ENCODE peak calls at places on chromosome 11, in five cellular contexts. One of them, this sample, is unnamed.

GRCh38 chr11:45751430-45751829 is 53.5 kb upstream of the SLC35C1 start:
- DNase-seq in stimulated activated CD8-positive, alpha-beta memory T cell treated with anti-CD3 and anti-CD28 coated beads, Interleukin-15, amount 100 ng/mL, for 1 hour: no peak
- DNase-seq in fibroblast of pulmonary artery: no peak
- DNase-seq in HT-29: no peak
- DNase-seq in fibroblast of gingiva: no peak
- DNase-seq in this sample: no peak

GRCh38 chr11:45482331-45482730 is 183.1 kb downstream of the CHST1 start:
- DNase-seq in HT-29: no peak
- DNase-seq in stimulated activated CD8-positive, alpha-beta memory T cell treated with anti-CD3 and anti-CD28 coated beads, Interleukin-15, amount 100 ng/mL, for 1 hour: no peak
- DNase-seq in fibroblast of pulmonary artery: no peak
- DNase-seq in fibroblast of gingiva: no peak
- DNase-seq in this sample: no peak

GRCh38 chr11:87292598-87292997 is 254.9 kb downstream of the TMEM135 start:
- DNase-seq in HT-29: no peak
- DNase-seq in fibroblast of pulmonary artery: no peak
- DNase-seq in fibroblast of gingiva: no peak
- DNase-seq in stimulated activated CD8-positive, alpha-beta memory T cell treated with anti-CD3 and anti-CD28 coated beads, Interleukin-15, amount 100 ng/mL, for 1 hour: no peak
- DNase-seq in this sample: no peak

GRCh38 chr11:3803726-3804510 is 4.4 kb upstream of the PGAP2 start:
- DNase-seq in HT-29: no peak
- DNase-seq in fibroblast of gingiva: no peak
- DNase-seq in fibroblast of pulmonary artery: no peak
- DNase-seq in stimulated activated CD8-positive, alpha-beta memory T cell treated with anti-CD3 and anti-CD28 coated beads, Interleukin-15, amount 100 ng/mL, for 1 hour: no peak
- DNase-seq in this sample: no peak

GRCh38 chr11:10492084-10492483 is 37.0 kb downstream of the AMPD3 start:
- DNase-seq in HT-29: no peak
- DNase-seq in stimulated activated CD8-positive, alpha-beta memory T cell treated with anti-CD3 and anti-CD28 coated beads, Interleukin-15, amount 100 ng/mL, for 1 hour: no peak
- DNase-seq in fibroblast of gingiva: peak
- DNase-seq in fibroblast of pulmonary artery: no peak
- DNase-seq in this sample: no peak

GRCh38 chr11:82701847-82702520 is 31.7 kb downstream of the FAM181B start:
- DNase-seq in fibroblast of gingiva: peak
- DNase-seq in fibroblast of pulmonary artery: peak
- DNase-seq in stimulated activated CD8-positive, alpha-beta memory T cell treated with anti-CD3 and anti-CD28 coated beads, Interleukin-15, amount 100 ng/mL, for 1 hour: no peak
- DNase-seq in HT-29: peak
- DNase-seq in this sample: no peak

GRCh38 chr11:102478660-102479245 is 26.2 kb upstream of the TMEM123 start:
- DNase-seq in fibroblast of gingiva: no peak
- DNase-seq in HT-29: no peak
- DNase-seq in stimulated activated CD8-positive, alpha-beta memory T cell treated with anti-CD3 and anti-CD28 coated beads, Interleukin-15, amount 100 ng/mL, for 1 hour: no peak
- DNase-seq in fibroblast of pulmonary artery: no peak
- DNase-seq in this sample: no peak

GRCh38 chr11:12764187-12764914 is 90.1 kb downstream of the TEAD1 start:
- DNase-seq in stimulated activated CD8-positive, alpha-beta memory T cell treated with anti-CD3 and anti-CD28 coated beads, Interleukin-15, amount 100 ng/mL, for 1 hour: no peak
- DNase-seq in HT-29: no peak
- DNase-seq in fibroblast of pulmonary artery: no peak
- DNase-seq in fibroblast of gingiva: no peak
- DNase-seq in this sample: no peak

GRCh38 chr11:32571039-32571438 is 12.6 kb upstream of the EIF3M start:
- DNase-seq in fibroblast of gingiva: no peak
- DNase-seq in HT-29: no peak
- DNase-seq in stimulated activated CD8-positive, alpha-beta memory T cell treated with anti-CD3 and anti-CD28 coated beads, Interleukin-15, amount 100 ng/mL, for 1 hour: no peak
- DNase-seq in fibroblast of pulmonary artery: no peak
- DNase-seq in this sample: no peak